ENCODE peak calls at places on chromosomes 6 and 20, in four cellular contexts. W is fibroblast of lung, I is lower lobe of right lung, F is ovary. J is an unnamed sample.
A peak's percentile ranks its signal among the peaks of the same experiment; 100 is the strongest.

GRCh38 chr6:51271615-51272014 is 452.9 kb downstream of the TFAP2B start:
- DNase-seq in W (no peak), I (no peak), F (no peak), J (no peak)

GRCh38 chr6:16510245-16510644 is 251.0 kb downstream of the ATXN1 start:
- DNase-seq in W (no peak), I (no peak), F (no peak), J (no peak)

GRCh38 chr20:32681175-32682084 is 7.7 kb upstream of the C20orf203 start:
- DNase-seq in W (no peak), I (no peak), F (no peak), J (no peak)

GRCh38 chr20:52193886-52194545 is 2.4 kb upstream of the ZFP64 start:
- DNase-seq in W (no peak), I (no peak), F (no peak), J (no peak)

GRCh38 chr20:50216543-50217206 is 26.0 kb downstream of the CEBPB start:
- DNase-seq in W (no peak), I (peak; percentile 6), F (no peak), J (no peak)

GRCh38 chr6:160248538-160248937 is 10.1 kb downstream of the SLC22A2 start:
- DNase-seq in W (no peak), I (no peak), F (no peak), J (no peak)

GRCh38 chr6:48764261-48764660 is 653.3 kb upstream of the PTCHD4 start:
- DNase-seq in W (peak; percentile 77), I (no peak), F (no peak), J (no peak)

GRCh38 chr6:27188885-27189418 is 58.5 kb upstream of the PRSS16 start:
- DNase-seq in W (peak; percentile 86), I (peak; percentile 60), F (peak; percentile 56), J (peak; percentile 84)

GRCh38 chr20:41956316-41957050 is 338.3 kb upstream of the CHD6 start:
- DNase-seq in W (no peak), I (no peak), F (no peak), J (no peak)

GRCh38 chr6:143677891-143678737 is at the start of gene PHACTR2:
- DNase-seq in W (peak; percentile 86), I (peak; percentile 82), F (peak; percentile 82), J (peak; percentile 51)

GRCh38 chr6:136586295-136586694 is 36.1 kb upstream of the MAP7 start:
- DNase-seq in W (peak; percentile 98), I (no peak), F (no peak), J (no peak)

GRCh38 chr20:64065973-64066341 is 3.0 kb downstream of the TCEA2 start:
- DNase-seq in W (peak; percentile 76), I (no peak), F (no peak), J (no peak)

GRCh38 chr6:53956068-53956711 is 155.1 kb upstream of the MLIP start:
- DNase-seq in W (peak; percentile 78), I (peak; percentile 67), F (peak; percentile 68), J (no peak)

GRCh38 chr20:33005132-33005566 is 916 bp upstream of the SUN5 start:
- DNase-seq in W (peak; percentile 12), I (no peak), F (no peak), J (no peak)

GRCh38 chr6:101683884-101684283 is 290.4 kb downstream of the GRIK2 start:
- DNase-seq in W (no peak), I (no peak), F (no peak), J (no peak)

GRCh38 chr6:11202513-11203305 is 29.8 kb downstream of the NEDD9 start:
- DNase-seq in W (peak; percentile 19), I (no peak), F (no peak), J (peak; percentile 91)

GRCh38 chr6:52286798-52287432 is 2.4 kb upstream of the MCM3 start:
- DNase-seq in W (peak; percentile 83), I (peak; percentile 87), F (peak; percentile 72), J (peak; percentile 49)

GRCh38 chr6:127328043-127328442 is 15.4 kb downstream of the ECHDC1 start:
- DNase-seq in W (no peak), I (no peak), F (no peak), J (no peak)

GRCh38 chr6:139764498-139764986 is 390.1 kb upstream of the CITED2 start:
- DNase-seq in W (peak; percentile 93), I (no peak), F (no peak), J (no peak)

GRCh38 chr6:169170583-169170955 is 83.1 kb downstream of the THBS2 start:
- DNase-seq in W (no peak), I (no peak), F (no peak), J (no peak)

GRCh38 chr6:138307816-138308727 is 69.6 kb upstream of the SMIM28 start:
- DNase-seq in W (no peak), I (no peak), F (no peak), J (no peak)

GRCh38 chr20:2873747-2874041 is 413 bp downstream of the PTPRA start:
- DNase-seq in W (no peak), I (peak; percentile 66), F (peak; percentile 69), J (peak; percentile 67)

GRCh38 chr20:21301940-21302644 is 1.0 kb upstream of the XRN2 start:
- DNase-seq in W (no peak), I (no peak), F (no peak), J (no peak)

GRCh38 chr6:17962436-17963031 is 24.9 kb downstream of the KIF13A start:
- DNase-seq in W (peak; percentile 93), I (peak; percentile 53), F (peak; percentile 70), J (no peak)

GRCh38 chr6:117210279-117210678 is 55.1 kb upstream of the VGLL2 start:
- DNase-seq in W (no peak), I (no peak), F (no peak), J (no peak)

GRCh38 chr6:112877134-112878100 is 530.3 kb downstream of the RFPL4B start:
- DNase-seq in W (peak; percentile 86), I (no peak), F (no peak), J (no peak)

GRCh38 chr6:136550045-136550329 is 235 bp downstream of the MAP7 start:
- DNase-seq in W (no peak), I (no peak), F (no peak), J (no peak)

GRCh38 chr20:47818466-47818865 is 33.2 kb upstream of the SULF2 start:
- DNase-seq in W (no peak), I (no peak), F (no peak), J (no peak)

GRCh38 chr6:95099410-95099809 is 477.9 kb upstream of the MANEA start:
- DNase-seq in W (no peak), I (no peak), F (no peak), J (no peak)

DNA sequence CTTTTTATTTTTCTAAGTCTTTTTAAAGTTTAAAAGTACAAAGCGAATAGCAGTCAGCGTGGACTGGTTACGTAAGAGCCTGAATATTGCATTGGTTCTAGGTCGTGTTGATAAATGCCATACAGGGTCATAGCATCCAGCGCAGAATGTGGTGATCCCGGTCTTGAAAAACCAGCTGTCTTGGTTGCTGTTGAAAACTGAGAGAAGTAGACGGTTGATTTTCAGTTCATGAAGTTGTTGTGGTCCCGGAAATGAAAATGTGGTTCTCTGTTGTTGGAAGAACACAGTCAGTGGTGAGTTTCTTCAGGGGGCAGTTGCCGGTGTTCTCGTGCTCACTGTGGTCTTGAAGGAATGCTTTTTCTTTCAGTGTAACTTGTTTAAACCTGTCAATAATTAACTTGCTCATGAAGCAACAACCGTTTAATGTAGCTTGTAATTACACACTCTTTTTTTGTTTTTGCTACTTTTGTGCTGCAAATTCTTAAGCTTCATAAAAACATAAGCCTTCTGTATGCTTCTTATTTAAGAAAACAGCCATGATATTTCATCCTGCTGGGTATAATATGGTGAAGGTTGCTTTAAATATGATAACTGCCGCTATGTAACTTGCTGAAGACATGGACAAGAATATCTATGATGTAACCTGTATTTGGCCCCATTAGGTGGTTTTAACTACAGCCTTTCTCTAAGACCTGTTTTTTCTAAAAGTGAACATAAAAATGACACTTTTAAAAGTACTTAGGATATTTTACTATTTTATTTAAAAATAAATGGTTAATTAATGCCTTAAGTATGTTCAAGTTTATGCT is 64.8 kb upstream of the KIF25 start:
- DNase-seq in W (no peak), I (no peak), F (no peak), J (no peak)
- H3K36me3 ChIP-seq in W (no peaks in the 10 kb centered on the region), I (peaks cover 40% of the 10 kb centered on the region), F (no peaks in the 10 kb centered on the region), J (peaks cover 2% of the 10 kb centered on the region)

DNA sequence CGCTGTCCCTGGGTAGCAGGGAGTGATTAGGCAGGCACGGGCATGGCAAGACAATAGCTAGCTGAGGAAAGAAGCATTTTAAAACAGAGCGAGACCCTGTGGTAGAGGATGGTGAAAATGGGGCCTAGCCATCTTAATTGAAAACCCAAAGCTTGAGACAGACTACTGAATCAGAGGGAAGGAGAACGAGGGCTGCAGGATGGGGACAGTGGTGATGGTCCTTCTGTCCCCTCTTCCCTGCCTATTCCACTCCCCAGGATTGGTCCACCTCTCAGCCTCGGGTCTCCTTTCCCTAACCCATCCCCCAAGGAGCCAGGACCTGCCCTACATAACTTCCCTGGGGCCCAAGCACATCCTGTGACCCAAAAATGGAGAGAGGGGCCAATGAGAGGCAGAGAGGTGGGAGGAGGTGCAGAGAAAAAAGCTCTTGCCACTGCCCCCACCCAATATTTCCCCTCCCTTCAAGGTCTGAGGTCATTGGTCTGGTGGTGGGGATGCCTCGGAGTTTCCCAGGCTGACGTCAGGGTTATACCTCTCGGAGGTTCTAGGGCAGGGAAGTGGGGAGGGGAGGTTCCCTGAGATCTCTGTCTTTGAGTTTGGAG is 884 bp upstream of the CUTA start:
- DNase-seq in W (no peak), I (no peak), F (no peak), J (peak; percentile 39)
- H3K4me1 ChIP-seq in W (peaks cover 24% of the 10 kb centered on the region), I (peaks cover 38% of the 10 kb centered on the region), F (peaks cover 5% of the 10 kb centered on the region), J (peaks cover 63% of the 10 kb centered on the region)

DNA sequence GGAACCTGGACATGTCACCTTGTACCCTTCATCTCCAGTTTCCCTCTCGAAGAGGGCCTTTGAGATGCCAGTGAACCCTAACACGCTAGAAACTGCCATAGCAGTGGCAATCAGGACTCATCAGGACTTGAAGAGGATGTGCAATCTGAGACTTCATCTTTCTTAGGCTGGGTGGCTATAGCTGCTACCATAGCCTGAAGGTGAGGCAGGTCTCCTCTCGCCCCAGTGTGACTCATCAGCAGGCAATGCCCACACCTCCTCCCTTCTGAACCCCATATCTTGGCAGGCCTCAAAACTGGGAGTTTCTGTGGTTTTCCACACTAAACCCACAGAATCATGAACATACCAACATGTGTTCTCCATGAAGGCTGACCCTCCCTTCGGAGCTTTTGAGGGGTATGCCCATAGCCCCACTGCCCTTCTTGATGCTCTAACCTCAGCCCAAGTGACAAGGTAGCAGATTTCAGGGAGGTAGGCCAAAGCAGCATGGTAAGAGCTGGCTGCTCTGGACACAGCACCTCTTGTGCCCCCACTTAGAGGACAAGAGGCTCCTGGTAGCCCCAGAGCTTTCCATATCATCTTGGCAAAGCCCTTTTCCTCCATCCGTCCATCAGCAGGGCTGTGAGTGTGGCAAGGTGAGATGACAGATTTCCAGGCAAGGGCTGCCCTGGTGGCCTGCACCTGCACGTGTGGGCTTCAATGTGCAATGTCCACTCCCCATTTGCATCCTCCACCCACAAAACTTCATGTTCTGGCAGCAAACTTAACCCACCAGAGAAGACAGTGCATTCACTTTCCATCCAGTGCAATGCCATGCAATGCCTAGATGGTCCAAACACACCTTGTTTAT is 2.6 kb downstream of the BLCAP start:
- DNase-seq in W (no peak), I (no peak), F (no peak), J (no peak)
- H3K4me3 ChIP-seq in W (no peak overlapping the region), I (no peak overlapping the region), F (no peak overlapping the region), J (peak overlapping the region; percentile 16)

DNA sequence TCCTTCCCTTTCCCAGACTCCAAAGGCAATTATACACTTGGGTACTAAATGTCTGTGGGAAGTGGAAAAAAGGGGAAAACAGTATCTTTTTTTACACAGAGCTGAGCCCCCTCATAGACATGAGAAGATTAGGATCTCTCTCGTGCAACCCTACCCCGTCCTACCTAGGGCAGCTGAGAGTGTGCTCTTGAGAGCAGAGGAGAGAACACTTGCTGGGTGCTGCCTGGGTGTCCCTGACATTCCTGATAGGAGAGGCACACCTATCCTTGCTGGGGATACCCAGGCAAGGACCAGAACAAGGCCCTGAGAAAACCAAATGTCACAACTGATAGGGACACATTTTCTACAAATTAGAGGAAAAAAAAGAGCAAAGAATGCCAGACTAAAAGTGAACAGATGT is 81.2 kb downstream of the PREP start:
- DNase-seq in W (no peak), I (no peak), F (no peak), J (no peak)
- H3K36me3 ChIP-seq in W (no peaks in the 10 kb centered on the region), I (peaks cover 30% of the 10 kb centered on the region), F (no peaks in the 10 kb centered on the region), J (peaks cover 46% of the 10 kb centered on the region)

GRCh38 chr20:38842558-38842981 is 37.1 kb downstream of the PPP1R16B start:
- DNase-seq in W (no peak), I (no peak), F (no peak), J (peak; percentile 54)
- H3K4me1 ChIP-seq in W (no peaks in the 10 kb centered on the region), I (peaks cover 8% of the 10 kb centered on the region), F (no peaks in the 10 kb centered on the region), J (peaks cover 82% of the 10 kb centered on the region)